ENCODE peak calls at places on chromosomes 1 and 21, in five cellular contexts. L, V, C, E and N are unnamed samples.

GRCh38 chr1:226497991-226498689 is 50.4 kb upstream of the STUM start:
- DNase-seq in V (no peak), C (peak; percentile 56), E (no peak), L (no peak), N (no peak)

GRCh38 chr1:152768847-152769533 is 6.0 kb upstream of the LCE1F start:
- DNase-seq in C (no peak), E (no peak), V (no peak), L (no peak), N (no peak)

GRCh38 chr1:54299037-54299436 is 99.1 kb downstream of the MRPL37 start:
- DNase-seq in V (no peak), C (peak; percentile 84), E (no peak), L (no peak), N (no peak)

GRCh38 chr1:228751360-228752098 is 16.2 kb downstream of the RHOU start:
- DNase-seq in L (no peak), V (no peak), C (no peak), E (no peak), N (no peak)

GRCh38 chr1:40508375-40509341 is at the start of gene EXO5:
- DNase-seq in V (peak; percentile 83), L (peak; percentile 90), E (peak; percentile 76), C (peak; percentile 57), N (peak; percentile 93)

GRCh38 chr1:107862064-107862463 is 102.9 kb downstream of the VAV3 start:
- DNase-seq in V (no peak), C (no peak), L (no peak), E (no peak), N (no peak)

GRCh38 chr1:1920057-1920607 is 1.1 kb upstream of the TMEM52 start:
- DNase-seq in C (no peak), E (no peak), V (no peak), L (no peak), N (no peak)

GRCh38 chr1:34685225-34685624 is 69.6 kb upstream of the GJB5 start:
- DNase-seq in C (no peak), V (no peak), E (no peak), L (no peak), N (no peak)

GRCh38 chr21:37064841-37065240 is 8.0 kb downstream of the PIGP start:
- DNase-seq in E (no peak), L (no peak), C (no peak), V (no peak), N (no peak)

GRCh38 chr1:206608108-206608698 is 4.1 kb downstream of the EIF2D start:
- DNase-seq in C (peak; percentile 67), E (peak; percentile 19), V (peak; percentile 59), L (no peak), N (no peak)

GRCh38 chr21:39093526-39093925 is 89.7 kb downstream of the PSMG1 start:
- DNase-seq in V (no peak), C (no peak), E (no peak), L (no peak), N (no peak)

GRCh38 chr21:39096754-39097153 is 86.5 kb downstream of the PSMG1 start:
- DNase-seq in V (no peak), L (no peak), C (peak; percentile 18), E (no peak), N (no peak)

GRCh38 chr21:39094087-39094785 is 89.0 kb downstream of the PSMG1 start:
- DNase-seq in V (no peak), E (no peak), L (no peak), C (no peak), N (no peak)

GRCh38 chr21:39095681-39096080 is 87.6 kb downstream of the PSMG1 start:
- DNase-seq in E (no peak), L (no peak), V (no peak), C (no peak), N (no peak)

GRCh38 chr21:39094847-39095525 is 88.3 kb downstream of the PSMG1 start:
- DNase-seq in C (no peak), V (no peak), E (peak; percentile 95), L (peak; percentile 68), N (no peak)
- H3K27ac ChIP-seq in C (no peak overlapping the region), V (no peak overlapping the region), E (peak overlapping the region; percentile 2), L (peak overlapping the region; percentile 90), N (no peak overlapping the region)

GRCh38 chr1:168439451-168440375 is 104.1 kb downstream of the XCL2 start:
- DNase-seq in L (peak; percentile 60), V (peak; percentile 84), E (peak; percentile 86), C (peak; percentile 93), N (peak; percentile 64)
- H3K4me3 ChIP-seq in L (no peak overlapping the region), V (peak overlapping the region; percentile 21), E (no peak overlapping the region), C (peak overlapping the region; percentile 21), N (no peak overlapping the region)

DNA sequence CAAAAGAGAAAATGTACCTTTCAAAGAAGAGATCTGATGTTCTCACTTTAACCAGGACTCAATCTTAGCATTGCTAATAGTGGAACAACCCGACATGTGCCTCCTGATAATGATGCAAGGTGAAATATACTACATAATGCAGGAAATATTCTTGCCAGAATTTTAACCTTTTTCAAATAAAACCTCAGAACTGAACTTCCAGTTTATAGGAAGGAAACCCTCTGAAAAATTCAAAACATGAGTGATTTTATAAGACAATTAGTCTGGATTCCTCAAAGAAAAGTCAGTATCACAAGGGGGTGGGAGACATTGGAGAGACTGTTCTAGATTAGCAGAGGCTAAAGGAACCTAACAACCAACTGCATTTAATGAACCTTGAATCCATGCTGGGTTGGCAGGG is 18.1 kb downstream of the AHCYL1 start:
- DNase-seq in L (no peak), E (no peak), V (no peak), C (no peak), N (no peak)
- H3K27ac ChIP-seq in L (no peak overlapping the region), E (peak overlapping the region; percentile 87), V (no peak overlapping the region), C (no peak overlapping the region), N (no peak overlapping the region)

DNA sequence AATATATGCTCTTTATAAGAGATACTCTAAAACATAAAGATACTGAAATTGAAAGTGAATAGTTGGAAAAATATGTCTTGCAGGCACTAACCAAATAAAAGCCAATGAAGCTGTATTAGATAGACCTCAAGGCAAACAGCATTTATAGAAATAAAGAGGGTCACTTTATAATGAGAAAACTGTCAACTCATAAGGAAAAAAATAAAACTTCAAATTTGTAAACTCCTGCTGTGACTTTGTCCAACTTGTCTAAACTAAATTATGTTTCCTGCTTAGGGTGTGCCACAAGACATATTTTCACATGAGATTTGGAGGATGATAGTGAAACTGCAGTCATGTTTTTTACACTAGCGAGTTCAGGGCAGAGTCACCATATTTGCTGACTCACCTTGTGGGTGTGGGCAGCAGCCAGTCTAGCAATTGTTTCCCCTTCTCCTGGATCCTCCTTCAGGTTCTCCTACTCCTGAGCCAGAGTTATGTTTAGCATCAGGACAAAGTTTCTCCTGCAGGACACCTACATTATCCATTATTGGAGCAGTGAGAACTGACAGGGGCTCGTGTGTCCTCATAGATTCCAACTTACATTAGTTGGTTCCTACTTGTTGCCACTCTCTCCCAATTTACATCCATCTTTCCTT is 43.8 kb downstream of the CD53 start:
- DNase-seq in V (no peak), L (no peak), C (no peak), E (peak; percentile 14), N (no peak)
- H3K4me3 ChIP-seq in V (no peak overlapping the region), L (no peak overlapping the region), C (no peak overlapping the region), E (no peak overlapping the region), N (no peak overlapping the region)